ENCODE peak calls at places on chromosomes 16 and 17, in five cellular contexts. T, O, M, A and R are unnamed samples.

GRCh38 chr16:55508941-55509920 is at the start of gene LPCAT2:
- DNase-seq in T (peak), O (peak), M (peak), A (peak), R (peak)

GRCh38 chr16:88815901-88816589 is 4.3 kb upstream of the APRT start:
- DNase-seq in T (peak), O (no peak), M (peak), A (no peak), R (no peak)

GRCh38 chr17:16048797-16049449 is 49.3 kb downstream of the TTC19 start:
- DNase-seq in T (no peak), O (no peak), M (no peak), A (no peak), R (no peak)

GRCh38 chr16:55968221-55968620 is 93.0 kb upstream of the CES5A start:
- DNase-seq in T (no peak), O (no peak), M (no peak), A (no peak), R (no peak)

GRCh38 chr17:21037117-21037803 is 5.6 kb downstream of the USP22 start:
- DNase-seq in T (no peak), O (no peak), M (no peak), A (no peak), R (no peak)

GRCh38 chr17:12388206-12388605 is 277.5 kb upstream of the MYOCD start:
- DNase-seq in T (no peak), O (no peak), M (peak), A (peak), R (no peak)

GRCh38 chr16:26316683-26317464 is 625.1 kb downstream of the HS3ST4 start:
- DNase-seq in T (no peak), O (no peak), M (peak), A (no peak), R (no peak)

GRCh38 chr17:82050152-82050760 is 1.4 kb downstream of the RFNG start:
- DNase-seq in T (no peak), O (no peak), M (no peak), A (no peak), R (no peak)

GRCh38 chr16:67878846-67879245 is 5.8 kb upstream of the NRN1L start:
- DNase-seq in T (no peak), O (no peak), M (no peak), A (no peak), R (no peak)

GRCh38 chr16:26729917-26730541 is 336.7 kb upstream of the C16orf82 start:
- DNase-seq in T (no peak), O (no peak), M (no peak), A (no peak), R (no peak)

GRCh38 chr17:51103050-51103449 is 17.6 kb downstream of the SPAG9 start:
- DNase-seq in T (no peak), O (no peak), M (no peak), A (no peak), R (no peak)

GRCh38 chr17:31327534-31328526 is 6.4 kb upstream of the EVI2A start:
- DNase-seq in T (no peak), O (no peak), M (no peak), A (peak), R (no peak)

GRCh38 chr17:5788266-5788900 is 204.1 kb upstream of the NLRP1 start:
- DNase-seq in T (no peak), O (no peak), M (no peak), A (peak), R (no peak)

GRCh38 chr16:30778549-30779244 is 8.3 kb downstream of the ZNF629 start:
- DNase-seq in T (no peak), O (no peak), M (peak), A (peak), R (no peak)

GRCh38 chr17:39782481-39782880 is 44.7 kb downstream of the GRB7 start:
- DNase-seq in T (no peak), O (no peak), M (no peak), A (peak), R (no peak)

GRCh38 chr16:58506241-58507194 is 6.6 kb downstream of the NDRG4 start:
- DNase-seq in T (no peak), O (no peak), M (no peak), A (no peak), R (peak)

GRCh38 chr17:28746611-28747045 is 2.8 kb downstream of the TRAF4 start:
- DNase-seq in T (peak), O (peak), M (no peak), A (no peak), R (peak)

GRCh38 chr17:43974541-43975315 is 21.0 kb upstream of the PYY start:
- DNase-seq in T (no peak), O (no peak), M (no peak), A (no peak), R (peak)

GRCh38 chr16:4472880-4473279 is 1.5 kb downstream of the NMRAL1 start:
- DNase-seq in T (no peak), O (no peak), M (no peak), A (no peak), R (no peak)

GRCh38 chr16:85334718-85335583 is 222.7 kb upstream of the CIBAR2 start:
- DNase-seq in T (no peak), O (no peak), M (peak), A (no peak), R (no peak)

GRCh38 chr17:45145035-45145389 is 3.3 kb upstream of the HEXIM1 start:
- DNase-seq in T (no peak), O (no peak), M (peak), A (no peak), R (no peak)

GRCh38 chr17:32440722-32441121 is 3.6 kb upstream of the PSMD11 start:
- DNase-seq in T (no peak), O (no peak), M (no peak), A (no peak), R (no peak)

GRCh38 chr17:49616546-49617205 is 41.0 kb downstream of the NXPH3 start:
- DNase-seq in T (no peak), O (peak), M (no peak), A (no peak), R (peak)

GRCh38 chr16:63613701-63614100 is 1508.2 kb downstream of the CDH11 start:
- DNase-seq in T (no peak), O (no peak), M (no peak), A (peak), R (no peak)

GRCh38 chr16:4140652-4141051 is 24.4 kb upstream of the ADCY9 start:
- DNase-seq in T (no peak), O (no peak), M (no peak), A (peak), R (no peak)

GRCh38 chr16:30356401-30357084 is 1.4 kb upstream of the CD2BP2 start:
- DNase-seq in T (peak), O (no peak), M (no peak), A (no peak), R (no peak)

GRCh38 chr17:15398736-15399331 is 57.4 kb upstream of the TEKT3 start:
- DNase-seq in T (peak), O (peak), M (peak), A (peak), R (peak)

GRCh38 chr16:7313170-7313569 is 19.5 kb upstream of the RBFOX1 start:
- DNase-seq in T (peak), O (no peak), M (peak), A (no peak), R (no peak)

GRCh38 chr17:60745544-60745943 is 67.9 kb downstream of the BCAS3 start:
- DNase-seq in T (no peak), O (no peak), M (no peak), A (no peak), R (no peak)

GRCh38 chr17:78387982-78388941 is 9.8 kb downstream of the PGS1 start:
- DNase-seq in T (peak), O (no peak), M (no peak), A (peak), R (no peak)

GRCh38 chr16:70476272-70477020 is 22.1 kb downstream of the FCSK start:
- DNase-seq in T (no peak), O (peak), M (no peak), A (peak), R (no peak)

GRCh38 chr16:19757026-19757425 is 39.0 kb downstream of the IQCK start:
- DNase-seq in T (no peak), O (no peak), M (no peak), A (peak), R (no peak)

GRCh38 chr16:67252806-67253497 is 4.2 kb downstream of the SLC9A5 start:
- DNase-seq in T (no peak), O (no peak), M (no peak), A (no peak), R (peak)

GRCh38 chr16:89393731-89394406 is 96.5 kb downstream of the ANKRD11 start:
- DNase-seq in T (no peak), O (peak), M (no peak), A (no peak), R (no peak)

GRCh38 chr16:87350681-87351319 is 32.8 kb downstream of the FBXO31 start:
- DNase-seq in T (no peak), O (peak), M (no peak), A (peak), R (no peak)